ENCODE peak calls at places on chromosomes 3 and 15, in eight cellular contexts. L is CD8-positive, alpha-beta memory T cell; V is IMR-90; R is right lobe of liver; C is suprapubic skin; M is cardiac muscle cell; B is Karpas-422; P is A673. Q is an unnamed sample. For H3K4me1, the result is how much of the 10 kb centered on the place peaks cover.

GRCh38 chr3:139302084-139302800 is 41.6 kb upstream of the MRPS22 start:
- DNase-seq in L (no peak), V (peak), R (no peak), C (peak), M (peak), B (no peak), P (no peak), Q (peak)

GRCh38 chr3:4856986-4857385 is 122.3 kb upstream of the BHLHE40 start:
- DNase-seq in L (no peak), V (no peak), R (no peak), C (no peak), M (no peak), B (no peak), P (no peak), Q (no peak)

GRCh38 chr3:135310317-135310716 is 515.3 kb downstream of the EPHB1 start:
- DNase-seq in L (no peak), V (no peak), R (no peak), C (no peak), M (no peak), B (peak), P (no peak), Q (no peak)

GRCh38 chr3:159899198-159899597 is 89.4 kb upstream of the IL12A start:
- DNase-seq in L (no peak), V (no peak), R (no peak), C (no peak), M (no peak), B (no peak), P (no peak), Q (no peak)

GRCh38 chr3:65871305-65872141 is 167.2 kb downstream of the MAGI1 start:
- DNase-seq in L (no peak), V (peak), R (peak), C (no peak), M (no peak), B (no peak), P (peak), Q (no peak)

GRCh38 chr3:119796368-119796767 is 14.5 kb downstream of the NR1I2 start:
- DNase-seq in L (no peak), V (no peak), R (no peak), C (no peak), M (no peak), B (no peak), P (no peak), Q (no peak)

GRCh38 chr3:52846427-52846983 is 11.7 kb upstream of the MUSTN1 start:
- DNase-seq in L (no peak), V (no peak), R (peak), C (no peak), M (no peak), B (no peak), P (no peak), Q (no peak)

GRCh38 chr3:187913617-187914033 is 168.4 kb upstream of the BCL6 start:
- DNase-seq in L (no peak), V (peak), R (no peak), C (no peak), M (peak), B (peak), P (no peak), Q (no peak)

GRCh38 chr3:177731644-177732268 is 534.5 kb upstream of the TBL1XR1 start:
- DNase-seq in L (no peak), V (peak), R (no peak), C (no peak), M (peak), B (no peak), P (no peak), Q (no peak)

GRCh38 chr3:136690611-136691010 is 61.6 kb downstream of the STAG1 start:
- DNase-seq in L (no peak), V (no peak), R (no peak), C (no peak), M (no peak), B (no peak), P (no peak), Q (no peak)

GRCh38 chr3:121649645-121650044 is 11.1 kb downstream of the HCLS1 start:
- DNase-seq in L (no peak), V (peak), R (no peak), C (no peak), M (peak), B (no peak), P (no peak), Q (no peak)

GRCh38 chr3:77536038-77536775 is 496.3 kb downstream of the ROBO2 start:
- DNase-seq in L (no peak), V (no peak), R (no peak), C (no peak), M (no peak), B (no peak), P (no peak), Q (no peak)

GRCh38 chr15:25775317-25775912 is 87.7 kb downstream of the ATP10A start:
- DNase-seq in L (no peak), V (peak), R (peak), C (peak), M (peak), B (no peak), P (no peak), Q (peak)

GRCh38 chr15:82064824-82065223 is 19.0 kb upstream of the MEX3B start:
- DNase-seq in L (no peak), V (peak), R (no peak), C (no peak), M (peak), B (no peak), P (no peak), Q (no peak)

GRCh38 chr3:5055352-5056004 is 66.6 kb upstream of the ARL8B start:
- DNase-seq in L (no peak), V (no peak), R (no peak), C (no peak), M (no peak), B (no peak), P (no peak), Q (no peak)

DNA sequence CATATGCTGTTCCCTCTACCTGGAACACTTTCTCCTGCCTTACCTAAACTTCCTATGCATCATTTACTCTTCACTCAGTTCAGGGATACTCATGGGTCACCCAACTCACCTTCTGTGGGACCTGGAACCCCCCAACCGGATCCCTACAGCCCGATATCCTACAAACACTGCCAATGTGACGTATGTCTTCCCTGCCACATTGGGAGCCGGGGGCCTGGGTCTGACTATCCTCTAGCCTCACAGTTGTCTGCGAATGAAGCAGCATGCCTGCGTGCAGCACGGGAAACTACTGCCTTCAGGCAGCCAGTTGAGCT is 405 bp downstream of the NPRL2 start:
- DNase-seq in L (no peak), V (no peak), R (no peak), C (no peak), M (no peak), B (no peak), P (no peak), Q (no peak)
- H3K4me1 ChIP-seq in L (half or more), V (under half), R (under half), C (half or more), M (under half), B (under half), P (under half), Q (under half)

DNA sequence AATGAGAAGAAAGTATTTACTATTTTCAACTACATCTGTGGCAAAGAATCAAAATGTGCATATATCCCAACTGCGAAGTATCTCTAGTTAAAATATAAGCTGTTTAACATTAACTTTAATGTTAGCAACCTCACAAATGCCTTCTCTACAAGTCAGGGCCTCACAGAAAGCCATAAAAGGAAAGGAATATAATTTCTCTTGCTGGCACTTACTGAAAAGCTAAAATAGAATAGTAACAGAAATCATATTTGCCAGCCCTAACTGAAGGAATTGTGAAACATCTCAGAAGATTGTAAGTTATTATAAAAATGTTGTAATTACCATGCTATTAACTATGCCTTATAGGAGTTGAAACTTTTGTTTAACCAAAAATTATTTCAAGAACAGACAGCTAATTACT is 65.1 kb upstream of the MBNL1 start:
- DNase-seq in L (no peak), V (peak), R (no peak), C (no peak), M (peak), B (no peak), P (no peak), Q (no peak)
- H3K4me1 ChIP-seq in L (half or more), V (under half), R (under half), C (under half), M (under half), B (under half), P (under half), Q (under half)

GRCh38 chr15:99125061-99125990 is 20.4 kb downstream of the SYNM start:
- DNase-seq in L (no peak), V (no peak), R (no peak), C (peak), M (no peak), B (no peak), P (no peak), Q (peak)
- H3K4me1 ChIP-seq in L (under half), V (under half), R (under half), C (under half), M (under half), B (under half), P (under half), Q (under half)

GRCh38 chr15:37926136-37926535 is 8.3 kb upstream of the TMCO5A start:
- DNase-seq in L (no peak), V (no peak), R (no peak), C (no peak), M (no peak), B (no peak), P (no peak), Q (no peak)
- H3K4me1 ChIP-seq in L (under half), V (under half), R (under half), C (under half), M (under half), B (under half), P (under half), Q (under half)

GRCh38 chr15:73633991-73634495 is 854 bp upstream of the NPTN start:
- DNase-seq in L (no peak), V (peak), R (no peak), C (no peak), M (peak), B (no peak), P (no peak), Q (peak)

GRCh38 chr15:73632670-73633058 is 525 bp downstream of the NPTN start:
- DNase-seq in L (no peak), V (no peak), R (peak), C (no peak), M (no peak), B (peak), P (no peak), Q (peak)

GRCh38 chr15:73630796-73631471 is 2.3 kb downstream of the NPTN start:
- DNase-seq in L (no peak), V (no peak), R (no peak), C (no peak), M (peak), B (peak), P (peak), Q (no peak)

GRCh38 chr15:73633111-73633990 is at the start of gene NPTN:
- DNase-seq in L (peak), V (peak), R (peak), C (peak), M (peak), B (peak), P (peak), Q (peak)

DNA sequence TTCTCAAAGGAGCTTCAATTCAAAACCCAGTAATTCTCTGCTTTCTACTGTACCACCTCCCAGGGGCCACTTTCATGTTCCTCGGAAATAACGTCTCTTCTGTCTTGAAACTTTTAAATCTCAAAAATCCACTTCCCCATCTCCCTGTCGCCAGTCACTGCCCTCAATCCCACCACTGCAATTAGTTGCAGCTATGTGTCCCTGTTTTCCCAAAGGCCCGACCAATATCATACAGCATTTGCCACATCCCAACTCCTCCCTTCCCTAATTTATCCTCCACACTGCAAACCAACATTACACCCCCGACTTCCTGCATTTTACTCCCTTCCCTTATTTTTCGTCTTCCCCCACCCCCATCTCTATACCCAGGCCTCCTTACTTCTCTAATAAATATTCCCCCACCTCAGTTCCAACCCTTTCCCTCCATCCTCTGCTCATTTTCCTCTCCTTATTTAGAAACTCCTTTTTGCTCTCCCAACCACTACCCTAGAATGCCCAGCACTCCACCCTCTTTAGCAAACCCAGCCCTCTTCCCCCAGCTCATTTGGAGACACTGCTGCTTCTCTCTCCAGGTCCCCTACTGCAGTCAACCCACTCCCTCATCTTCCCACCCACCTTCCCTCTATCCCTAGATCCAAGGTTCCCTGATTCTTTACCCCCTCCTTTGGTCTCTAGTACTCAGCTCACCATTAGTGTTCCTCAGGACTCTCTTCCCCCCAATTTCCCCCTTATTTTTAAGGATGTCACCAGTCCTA is 1.1 kb downstream of the NPTN start:
- DNase-seq in L (no peak), V (peak), R (no peak), C (no peak), M (peak), B (peak), P (peak), Q (no peak)
- H3K4me1 ChIP-seq in L (under half), V (under half), R (under half), C (half or more), M (under half), B (half or more), P (half or more), Q (half or more)

DNA sequence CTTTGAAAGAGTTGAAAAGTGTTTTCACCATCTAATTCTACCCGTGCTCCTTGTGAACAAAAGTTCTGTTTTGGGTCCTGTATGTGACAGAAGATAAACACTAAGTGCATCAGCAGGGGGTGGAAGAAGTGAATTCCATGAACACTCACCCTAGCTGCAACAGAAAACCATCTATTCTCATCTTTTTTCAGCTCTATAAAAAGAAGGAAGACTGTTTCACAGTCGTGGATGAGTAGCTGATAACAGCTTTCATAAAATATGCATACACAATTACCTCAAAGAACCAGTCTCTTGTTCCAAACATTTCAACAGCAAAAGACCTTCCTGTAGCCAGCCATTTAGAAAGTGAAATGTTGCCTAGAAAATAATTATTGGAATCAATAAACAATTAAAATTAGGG is 281.7 kb upstream of the RASGRP1 start:
- DNase-seq in L (no peak), V (peak), R (no peak), C (no peak), M (no peak), B (no peak), P (no peak), Q (no peak)
- H3K4me1 ChIP-seq in L (under half), V (under half), R (under half), C (under half), M (under half), B (under half), P (under half), Q (under half)